ENCODE peak calls at places on chromosomes 6 and 20, in seven cellular contexts. Y, K, G, H, W, T and V are unnamed samples.

GRCh38 chr6:109671721-109672120 is 19.3 kb downstream of the AK9 start:
- DNase-seq in K (no peak), H (peak; percentile 10), W (no peak), G (no peak), Y (no peak), T (no peak), V (no peak)

GRCh38 chr6:2749972-2750600 is 636 bp downstream of the MYLK4 start:
- DNase-seq in H (peak; percentile 46), K (peak; percentile 55), Y (peak; percentile 43), G (no peak), T (no peak), W (peak; percentile 73), V (peak; percentile 65)

GRCh38 chr20:32490942-32491763 is 94.0 kb downstream of the NOL4L start:
- DNase-seq in W (no peak), T (no peak), G (no peak), K (no peak), H (no peak), Y (no peak), V (no peak)

GRCh38 chr6:10460096-10460495 is 45.2 kb upstream of the TFAP2A start:
- DNase-seq in Y (no peak), G (no peak), T (peak; percentile 82), W (no peak), H (no peak), K (no peak), V (no peak)

GRCh38 chr6:77264970-77265369 is 198.3 kb downstream of the HTR1B start:
- DNase-seq in T (no peak), G (no peak), W (no peak), H (no peak), Y (no peak), K (no peak), V (no peak)

GRCh38 chr6:93163146-93163545 is 256.2 kb downstream of the EPHA7 start:
- DNase-seq in T (no peak), G (no peak), H (no peak), Y (no peak), K (no peak), W (no peak), V (no peak)

GRCh38 chr20:31716818-31717477 is 5.7 kb downstream of the BCL2L1 start:
- DNase-seq in G (no peak), K (no peak), W (peak; percentile 50), Y (no peak), H (no peak), T (no peak), V (no peak)

GRCh38 chr6:53439556-53439955 is 90.8 kb upstream of the ELOVL5 start:
- DNase-seq in T (no peak), Y (no peak), G (no peak), W (no peak), K (no peak), H (no peak), V (no peak)

GRCh38 chr20:3694864-3695263 is 13.1 kb upstream of the ADAM33 start:
- DNase-seq in K (no peak), G (no peak), T (no peak), W (no peak), H (no peak), Y (no peak), V (no peak)

GRCh38 chr20:35866446-35867202 is 87.7 kb downstream of the SCAND1 start:
- DNase-seq in G (no peak), T (no peak), W (no peak), H (no peak), Y (no peak), K (no peak), V (no peak)

GRCh38 chr6:8278562-8278961 is 156.8 kb downstream of the SLC35B3 start:
- DNase-seq in T (no peak), K (peak; percentile 64), W (no peak), H (no peak), Y (no peak), G (no peak), V (no peak)

GRCh38 chr6:97726378-97726777 is 443.4 kb upstream of the MMS22L start:
- DNase-seq in W (no peak), Y (no peak), G (peak; percentile 9), H (no peak), K (peak; percentile 12), T (no peak), V (peak; percentile 48)

GRCh38 chr6:78999737-79000136 is 78.3 kb downstream of the PHIP start:
- DNase-seq in K (no peak), W (no peak), Y (no peak), G (no peak), H (no peak), T (no peak), V (no peak)

GRCh38 chr6:25232478-25232877 is 46.7 kb upstream of the CARMIL1 start:
- DNase-seq in Y (no peak), T (no peak), K (peak; percentile 66), W (no peak), H (no peak), G (no peak), V (no peak)

GRCh38 chr6:296151-297122 is 4.2 kb downstream of the DUSP22 start:
- DNase-seq in H (no peak), K (no peak), G (no peak), T (peak; percentile 92), W (no peak), Y (no peak), V (no peak)

GRCh38 chr6:93550551-93551276 is 131.4 kb upstream of the EPHA7 start:
- DNase-seq in W (no peak), H (no peak), T (no peak), K (no peak), G (no peak), Y (no peak), V (no peak)

GRCh38 chr6:44563397-44563796 is 175.9 kb downstream of the CDC5L start:
- DNase-seq in W (no peak), H (peak; percentile 28), K (no peak), G (no peak), T (no peak), Y (no peak), V (no peak)

GRCh38 chr20:57991211-57991841 is 237.1 kb downstream of the ANKRD60 start:
- DNase-seq in W (no peak), K (peak; percentile 57), G (peak; percentile 7), T (no peak), H (no peak), Y (no peak), V (no peak)

GRCh38 chr6:125810435-125810834 is 19.7 kb downstream of the NCOA7 start:
- DNase-seq in Y (no peak), G (no peak), W (no peak), T (no peak), K (no peak), H (no peak), V (no peak)

GRCh38 chr6:47180633-47181032 is 129.1 kb downstream of the TNFRSF21 start:
- DNase-seq in Y (peak; percentile 47), G (peak; percentile 10), W (no peak), T (no peak), K (no peak), H (peak; percentile 61), V (no peak)

GRCh38 chr6:10695086-10695657 is 400 bp downstream of the PAK1IP1 start:
- DNase-seq in W (peak; percentile 34), G (no peak), Y (no peak), H (no peak), T (no peak), K (peak; percentile 33), V (no peak)

GRCh38 chr6:169866140-169866534 is 114.7 kb downstream of the ERMARD start:
- DNase-seq in T (no peak), Y (no peak), H (no peak), K (no peak), W (no peak), G (no peak), V (no peak)
- TF ChIP-seq JUND in T (no peak), Y (no peak), H (no peak), K (no peak), W (no peak), G (no peak), V (no peak)

GRCh38 chr20:19077370-19078220 is 134.8 kb upstream of the SLC24A3 start:
- DNase-seq in Y (no peak), K (no peak), T (no peak), G (no peak), H (no peak), W (no peak), V (no peak)
- TF ChIP-seq JUND in Y (no peak), K (no peak), T (no peak), G (no peak), H (no peak), W (no peak), V (no peak)

GRCh38 chr6:132961610-132962009 is 147.2 kb downstream of the RPS12 start:
- DNase-seq in T (no peak), K (no peak), G (no peak), H (peak; percentile 10), Y (no peak), W (peak; percentile 11), V (peak; percentile 10)
- TF ChIP-seq JUND in T (no peak), K (no peak), G (no peak), H (no peak), Y (no peak), W (no peak), V (no peak)

GRCh38 chr20:11716239-11716944 is 201.3 kb upstream of the BTBD3 start:
- DNase-seq in G (peak; percentile 33), W (no peak), K (peak; percentile 22), H (peak; percentile 62), Y (peak; percentile 65), T (no peak), V (no peak)
- TF ChIP-seq JUND in G (no peak), W (no peak), K (no peak), H (no peak), Y (no peak), T (no peak), V (no peak)